ENCODE peak calls at places on chromosome 6, in nine cellular contexts. W, C, H, T, V, X, O, J and K are unnamed samples.

GRCh38 chr6:139068846-139069245 is 40.3 kb downstream of the ABRACL start:
- DNase-seq in V (no peak), J (no peak), O (no peak), H (no peak), W (no peak), T (no peak), C (no peak), X (no peak), K (no peak)

GRCh38 chr6:159062965-159063364 is 18.2 kb upstream of the TAGAP start:
- DNase-seq in O (no peak), C (no peak), H (no peak), W (no peak), T (no peak), X (no peak), V (no peak), J (peak; percentile 56), K (no peak)

GRCh38 chr6:161200610-161201201 is 73.2 kb downstream of the AGPAT4 start:
- DNase-seq in H (no peak), O (no peak), J (no peak), W (no peak), C (no peak), T (no peak), X (no peak), V (no peak), K (no peak)

GRCh38 chr6:43724914-43725642 is 37.5 kb upstream of the MRPS18A start:
- DNase-seq in T (peak; percentile 27), O (peak; percentile 66), C (peak; percentile 88), V (peak; percentile 82), H (no peak), W (peak; percentile 95), J (peak; percentile 83), X (peak; percentile 58), K (peak; percentile 72)

GRCh38 chr6:118744261-118744941 is 93.0 kb upstream of the CEP85L start:
- DNase-seq in O (no peak), C (no peak), T (no peak), H (no peak), W (no peak), J (no peak), X (no peak), V (peak; percentile 84), K (no peak)

GRCh38 chr6:16316741-16317251 is 78.4 kb downstream of the GMPR start:
- DNase-seq in X (peak; percentile 49), W (no peak), O (peak; percentile 61), H (no peak), T (no peak), J (peak; percentile 42), C (peak; percentile 52), V (peak; percentile 79), K (no peak)

GRCh38 chr6:68638225-68638900 is 3.3 kb downstream of the ADGRB3 start:
- DNase-seq in C (peak; percentile 62), V (peak; percentile 54), W (peak; percentile 4), O (peak; percentile 69), J (peak; percentile 22), T (no peak), X (no peak), H (peak; percentile 31), K (no peak)

GRCh38 chr6:163706688-163707087 is 292.2 kb downstream of the QKI start:
- DNase-seq in H (no peak), O (peak; percentile 24), T (no peak), V (no peak), J (no peak), C (peak; percentile 41), W (no peak), X (no peak), K (no peak)

GRCh38 chr6:167742719-167743303 is 83.9 kb upstream of the AFDN start:
- DNase-seq in O (no peak), X (no peak), J (no peak), C (no peak), V (peak; percentile 5), H (no peak), T (no peak), W (no peak), K (no peak)

GRCh38 chr6:69867075-69867911 is 937 bp downstream of the COL19A1 start:
- DNase-seq in O (peak; percentile 86), C (peak; percentile 86), W (no peak), V (peak; percentile 6), J (peak; percentile 93), X (peak; percentile 71), T (peak; percentile 24), H (peak; percentile 49), K (peak; percentile 65)

GRCh38 chr6:42086665-42087050 is 36.3 kb downstream of the TAF8 start:
- DNase-seq in W (no peak), T (no peak), H (no peak), X (no peak), O (no peak), C (no peak), J (no peak), V (no peak), K (no peak)

GRCh38 chr6:89387516-89388222 is 24.4 kb downstream of the RRAGD start:
- DNase-seq in V (no peak), T (no peak), X (no peak), O (no peak), C (peak; percentile 91), W (no peak), H (no peak), J (peak; percentile 39), K (no peak)

GRCh38 chr6:31116661-31117385 is 2.2 kb downstream of the PSORS1C1 start:
- DNase-seq in C (no peak), W (no peak), O (peak; percentile 45), X (no peak), T (no peak), V (no peak), H (no peak), J (no peak), K (no peak)

GRCh38 chr6:80543151-80543550 is 436.7 kb downstream of the BCKDHB start:
- DNase-seq in W (no peak), O (no peak), V (no peak), J (no peak), T (no peak), H (no peak), X (no peak), C (no peak), K (no peak)

GRCh38 chr6:32588156-32588555 is 1.5 kb downstream of the HLA-DRB1 start:
- DNase-seq in T (no peak), X (no peak), O (no peak), W (no peak), V (no peak), J (no peak), H (no peak), C (no peak), K (no peak)

GRCh38 chr6:119446623-119447008 is 97.1 kb upstream of the MAN1A1 start:
- DNase-seq in X (no peak), V (peak; percentile 86), J (no peak), H (no peak), O (peak; percentile 13), C (no peak), W (peak; percentile 78), T (no peak), K (no peak)

GRCh38 chr6:152129606-152130249 is 322.2 kb downstream of the ESR1 start:
- DNase-seq in W (no peak), H (no peak), C (no peak), O (no peak), V (peak; percentile 22), T (no peak), X (no peak), J (no peak), K (no peak)

GRCh38 chr6:166402582-166403277 is 20.0 kb upstream of the MPC1 start:
- DNase-seq in C (no peak), V (no peak), X (no peak), J (no peak), W (peak; percentile 47), T (no peak), O (no peak), H (no peak), K (peak; percentile 41)

GRCh38 chr6:163085426-163085825 is 329.1 kb upstream of the QKI start:
- DNase-seq in J (no peak), X (no peak), O (no peak), W (no peak), C (no peak), V (no peak), T (no peak), H (no peak), K (no peak)

GRCh38 chr6:4265740-4266139 is 130.4 kb upstream of the ECI2 start:
- DNase-seq in X (no peak), O (no peak), W (no peak), J (no peak), C (no peak), T (no peak), V (no peak), H (no peak), K (no peak)

GRCh38 chr6:121748376-121748775 is 312.9 kb downstream of the GJA1 start:
- DNase-seq in W (peak; percentile 57), O (no peak), C (no peak), T (no peak), J (no peak), V (peak; percentile 84), H (no peak), X (no peak), K (no peak)

GRCh38 chr6:6749791-6750434 is 161.4 kb downstream of the LY86 start:
- DNase-seq in C (no peak), J (no peak), X (peak; percentile 24), O (peak; percentile 87), W (peak; percentile 43), H (no peak), T (no peak), V (peak; percentile 75), K (no peak)

GRCh38 chr6:109009761-109010612 is 84.7 kb downstream of the SESN1 start:
- DNase-seq in C (no peak), V (no peak), W (no peak), T (no peak), J (no peak), X (no peak), H (no peak), O (no peak), K (no peak)

GRCh38 chr6:109255946-109256628 is 126.2 kb downstream of the CD164 start:
- DNase-seq in O (peak; percentile 83), T (no peak), H (no peak), X (no peak), C (no peak), J (no peak), W (no peak), V (peak; percentile 13), K (no peak)